ENCODE peak calls at places on chromosomes 13 and 19, in nine cellular contexts. K is lower lobe of right lung, Q is epithelial cell of esophagus, I is Caco-2, C is thoracic aorta, D is AG10803, T is fibroblast of lung, O is body of pancreas, A is lung. J is an unnamed sample.

GRCh38 chr13:112545866-112546265 is 42.1 kb downstream of the TUBGCP3 start:
- DNase-seq in K (no peak), Q (peak), I (no peak), C (no peak), D (peak), T (peak), O (no peak), A (no peak), J (peak)

GRCh38 chr19:39915101-39915847 is 19.2 kb downstream of the FCGBP start:
- DNase-seq in K (no peak), Q (no peak), I (no peak), C (no peak), D (no peak), T (no peak), O (no peak), A (peak), J (no peak)

GRCh38 chr19:41192574-41193419 is at the start of gene CYP2S1:
- DNase-seq in K (peak), Q (peak), I (peak), C (no peak), D (no peak), T (peak), O (peak), A (no peak), J (no peak)

GRCh38 chr19:37855098-37855497 is 51.3 kb downstream of the WDR87 start:
- DNase-seq in K (peak), Q (peak), I (no peak), C (no peak), D (peak), T (peak), O (peak), A (no peak), J (peak)

GRCh38 chr13:109941951-109942350 is 155.6 kb upstream of the IRS2 start:
- DNase-seq in K (no peak), Q (peak), I (no peak), C (no peak), D (peak), T (peak), O (no peak), A (no peak), J (peak)

GRCh38 chr19:41746593-41747227 is 8.6 kb upstream of the CEACAM6 start:
- DNase-seq in K (peak), Q (peak), I (peak), C (no peak), D (peak), T (peak), O (peak), A (peak), J (peak)

GRCh38 chr13:43573361-43573740 is 213.4 kb downstream of the ENOX1 start:
- DNase-seq in K (no peak), Q (peak), I (peak), C (no peak), D (peak), T (no peak), O (no peak), A (no peak), J (no peak)

GRCh38 chr13:109945206-109945960 is 159.0 kb upstream of the IRS2 start:
- DNase-seq in K (no peak), Q (peak), I (no peak), C (no peak), D (peak), T (peak), O (no peak), A (no peak), J (peak)

GRCh38 chr13:59398127-59398526 is 765.6 kb downstream of the DIAPH3 start:
- DNase-seq in K (no peak), Q (no peak), I (no peak), C (no peak), D (no peak), T (no peak), O (no peak), A (no peak), J (peak)

GRCh38 chr19:50414850-50415660 is 3.7 kb upstream of the SPIB start:
- DNase-seq in K (peak), Q (peak), I (peak), C (no peak), D (peak), T (peak), O (peak), A (peak), J (peak)

GRCh38 chr19:39211731-39212376 is 7.8 kb upstream of the SYCN start:
- DNase-seq in K (no peak), Q (no peak), I (no peak), C (no peak), D (no peak), T (no peak), O (no peak), A (no peak), J (no peak)

GRCh38 chr19:18156841-18157464 is 4.0 kb downstream of the PIK3R2 start:
- DNase-seq in K (peak), Q (peak), I (no peak), C (no peak), D (peak), T (peak), O (peak), A (peak), J (peak)

GRCh38 chr13:40963927-40964326 is 55.2 kb downstream of the ELF1 start:
- DNase-seq in K (no peak), Q (peak), I (peak), C (no peak), D (peak), T (peak), O (no peak), A (no peak), J (peak)

GRCh38 chr13:32955881-32956594 is 60.2 kb upstream of the KL start:
- DNase-seq in K (no peak), Q (no peak), I (no peak), C (no peak), D (no peak), T (no peak), O (no peak), A (no peak), J (peak)

GRCh38 chr19:5537870-5538269 is 29.9 kb downstream of the TINCR start:
- DNase-seq in K (no peak), Q (no peak), I (no peak), C (no peak), D (no peak), T (no peak), O (no peak), A (no peak), J (no peak)

GRCh38 chr19:29040951-29041350 is 172.0 kb downstream of the UQCRFS1 start:
- DNase-seq in K (no peak), Q (no peak), I (no peak), C (no peak), D (no peak), T (no peak), O (no peak), A (no peak), J (no peak)

GRCh38 chr19:29798783-29799182 is 13.0 kb upstream of the CCNE1 start:
- DNase-seq in K (no peak), Q (peak), I (no peak), C (no peak), D (peak), T (peak), O (no peak), A (no peak), J (peak)

GRCh38 chr19:55305491-55305890 is 19.6 kb downstream of the TMEM150B start:
- DNase-seq in K (no peak), Q (peak), I (peak), C (no peak), D (peak), T (peak), O (peak), A (no peak), J (no peak)

GRCh38 chr19:29431332-29431731 is 94.5 kb upstream of the VSTM2B start:
- DNase-seq in K (no peak), Q (no peak), I (no peak), C (no peak), D (no peak), T (no peak), O (no peak), A (no peak), J (no peak)

GRCh38 chr13:109101550-109102144 is 472.2 kb downstream of the MYO16 start:
- DNase-seq in K (no peak), Q (peak), I (no peak), C (no peak), D (no peak), T (no peak), O (no peak), A (no peak), J (peak)

GRCh38 chr13:113665582-113666323 is 1.3 kb upstream of the GRK1 start:
- DNase-seq in K (peak), Q (no peak), I (no peak), C (no peak), D (no peak), T (no peak), O (peak), A (no peak), J (no peak)

GRCh38 chr13:77492982-77493381 is 42.5 kb upstream of the SCEL start:
- DNase-seq in K (no peak), Q (peak), I (peak), C (no peak), D (no peak), T (peak), O (no peak), A (no peak), J (peak)

GRCh38 chr19:47848871-47849473 is 10.1 kb upstream of the TPRX2 start:
- DNase-seq in K (peak), Q (no peak), I (no peak), C (no peak), D (peak), T (peak), O (no peak), A (no peak), J (peak)

GRCh38 chr19:29603308-29603707 is 2.8 kb upstream of the POP4 start:
- DNase-seq in K (no peak), Q (no peak), I (no peak), C (no peak), D (no peak), T (no peak), O (no peak), A (no peak), J (no peak)

GRCh38 chr13:73782781-73783180 is 351.4 kb downstream of the KLF12 start:
- DNase-seq in K (no peak), Q (no peak), I (no peak), C (no peak), D (no peak), T (peak), O (no peak), A (no peak), J (no peak)

GRCh38 chr13:65540064-65540635 is 1690.0 kb downstream of the PCDH9 start:
- DNase-seq in K (no peak), Q (peak), I (no peak), C (no peak), D (peak), T (no peak), O (no peak), A (no peak), J (peak)

GRCh38 chr19:2422951-2423880 is 4.2 kb downstream of the TIMM13 start:
- DNase-seq in K (no peak), Q (no peak), I (no peak), C (no peak), D (no peak), T (peak), O (peak), A (no peak), J (no peak)

GRCh38 chr13:48275507-48275906 is 28.0 kb upstream of the RB1 start:
- DNase-seq in K (no peak), Q (no peak), I (no peak), C (no peak), D (peak), T (no peak), O (no peak), A (no peak), J (peak)

GRCh38 chr13:112690242-112690943 is 555 bp downstream of the ATP11A start:
- DNase-seq in K (peak), Q (peak), I (peak), C (no peak), D (peak), T (peak), O (peak), A (no peak), J (no peak)

GRCh38 chr19:54477650-54478049 is 4.6 kb upstream of the CDC42EP5 start:
- DNase-seq in K (no peak), Q (no peak), I (no peak), C (no peak), D (no peak), T (no peak), O (no peak), A (no peak), J (no peak)

GRCh38 chr19:11458236-11458900 is 22.5 kb downstream of the ELAVL3 start:
- DNase-seq in K (no peak), Q (no peak), I (no peak), C (no peak), D (no peak), T (no peak), O (no peak), A (no peak), J (no peak)

GRCh38 chr19:39492225-39492624 is 6.5 kb upstream of the DLL3 start:
- DNase-seq in K (no peak), Q (no peak), I (no peak), C (no peak), D (no peak), T (no peak), O (no peak), A (no peak), J (no peak)

GRCh38 chr19:12278713-12279112 is 16.0 kb downstream of the ZNF44 start:
- DNase-seq in K (no peak), Q (no peak), I (no peak), C (no peak), D (no peak), T (no peak), O (no peak), A (no peak), J (no peak)

GRCh38 chr13:43357435-43358065 is 334.2 kb downstream of the DNAJC15 start:
- DNase-seq in K (no peak), Q (no peak), I (no peak), C (no peak), D (no peak), T (no peak), O (no peak), A (no peak), J (no peak)

DNA sequence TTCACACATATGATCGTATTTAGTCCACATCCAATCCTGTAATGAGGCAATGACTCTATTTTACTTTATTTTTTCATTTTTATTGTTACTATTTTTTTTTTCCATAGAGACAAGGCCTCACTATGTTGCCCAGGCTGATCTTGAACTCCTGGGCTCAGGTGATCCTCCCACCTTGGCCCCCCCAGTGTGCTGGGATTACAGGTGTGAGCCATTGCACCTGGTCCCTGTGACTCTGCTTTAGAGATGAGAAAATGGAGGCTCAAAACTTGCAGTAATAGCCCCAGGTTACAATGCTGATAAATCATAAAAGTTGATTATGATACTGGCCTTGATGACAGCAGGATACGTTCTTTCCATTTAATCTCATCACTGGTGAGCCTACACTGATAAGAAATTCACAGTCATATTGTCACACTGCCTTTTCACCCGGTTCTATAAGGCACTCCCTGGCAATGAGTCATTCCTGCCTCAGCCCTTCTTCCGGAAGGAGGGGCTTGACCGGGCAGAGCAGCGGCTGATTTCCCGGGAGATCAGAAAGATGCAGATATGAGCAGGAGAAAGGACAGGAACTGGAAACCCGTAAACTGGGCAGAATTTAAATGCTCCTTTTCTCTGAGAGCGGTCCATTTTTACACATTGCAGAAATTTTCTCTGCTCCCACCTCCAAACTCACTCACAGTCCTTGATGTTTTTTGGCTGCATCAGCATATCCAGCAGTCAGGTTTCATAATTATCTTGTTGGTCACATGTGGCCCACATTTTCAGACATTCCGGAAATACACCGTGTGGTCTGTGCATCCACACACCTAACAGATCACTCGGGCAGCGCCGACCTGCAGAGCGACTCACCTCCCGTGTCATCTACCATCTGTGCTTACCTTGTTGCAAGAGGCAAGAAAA is 616.4 kb downstream of the EFNB2 start:
- DNase-seq in K (no peak), Q (peak), I (peak), C (no peak), D (peak), T (peak), O (peak), A (no peak), J (peak)
- H3K4me3 ChIP-seq in K (no peak), Q (no peak), I (peak), C (no peak), D (no peak), T (no peak), O (no peak), A (no peak), J (no peak)

GRCh38 chr13:61880576-61881283 is 465.1 kb upstream of the PCDH20 start:
- DNase-seq in K (no peak), Q (peak), I (peak), C (no peak), D (no peak), T (peak), O (no peak), A (no peak), J (peak)
- TF ChIP-seq CTCF in K (peak), Q (peak), I (peak), C (no peak), D (peak), T (no peak), O (no peak), A (no peak), J (peak)

DNA sequence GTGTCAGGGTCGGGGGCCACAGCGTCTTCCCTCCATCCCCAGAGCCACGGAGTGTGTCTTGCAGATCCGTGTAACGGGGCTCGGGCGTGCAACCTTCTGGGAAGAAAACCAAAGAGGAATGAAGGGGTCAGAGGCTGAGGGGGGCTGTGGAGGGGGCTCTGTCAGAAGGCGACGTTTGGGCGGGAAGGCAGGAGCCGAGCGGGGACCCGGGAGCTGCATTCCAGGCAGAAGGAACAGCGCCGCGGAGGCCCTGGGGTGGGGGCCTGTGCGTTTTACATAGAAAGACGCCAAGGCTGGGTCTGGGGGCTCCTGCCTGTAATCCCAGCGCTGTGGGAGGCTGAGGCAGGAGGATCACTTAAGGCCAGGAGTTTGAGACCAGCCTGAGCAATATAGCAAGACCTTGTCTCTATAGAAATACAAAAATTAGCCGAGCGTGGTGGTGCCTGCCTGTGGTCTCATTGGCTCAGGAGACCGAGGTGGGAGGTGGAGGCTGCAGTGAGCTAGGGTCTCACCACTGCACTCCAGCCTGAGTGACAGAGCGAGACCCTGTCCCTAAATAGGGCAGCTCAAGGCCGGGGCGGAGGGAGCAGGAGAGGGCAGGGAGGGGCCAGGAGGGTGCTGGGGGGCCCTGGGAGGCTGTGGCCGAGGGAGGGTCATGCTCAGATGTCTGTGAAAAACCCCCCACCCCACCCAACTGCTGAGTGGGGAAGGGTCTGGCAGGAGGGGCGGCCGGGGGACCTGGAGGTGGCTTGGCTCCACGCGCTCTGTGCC is 27.9 kb downstream of the ARID3A start:
- DNase-seq in K (no peak), Q (no peak), I (no peak), C (no peak), D (no peak), T (no peak), O (no peak), A (no peak), J (no peak)
- H3K4me3 ChIP-seq in K (peak), Q (no peak), I (peak), C (no peak), D (no peak), T (no peak), O (no peak), A (no peak), J (no peak)

DNA sequence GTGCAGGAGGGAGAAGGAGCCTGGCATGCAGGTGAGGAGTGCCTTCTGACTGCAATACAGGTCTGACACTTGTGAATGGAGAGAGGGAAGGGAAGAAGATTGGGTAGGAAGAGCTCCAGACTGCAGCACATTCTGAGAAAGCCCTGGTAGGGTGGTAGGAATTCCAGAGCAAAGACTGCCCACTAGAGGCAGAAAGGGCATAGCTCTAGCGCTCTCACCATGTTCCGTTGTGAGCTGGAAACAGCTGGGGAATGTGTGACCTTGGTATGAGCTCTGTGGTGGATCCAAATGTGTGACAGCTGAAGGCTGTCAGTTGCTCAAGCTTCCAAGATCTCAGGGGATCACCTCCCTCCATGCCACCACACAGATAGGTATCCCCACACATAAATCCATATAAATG is 2.9 kb upstream of the MTUS2 start:
- DNase-seq in K (no peak), Q (no peak), I (no peak), C (no peak), D (no peak), T (no peak), O (no peak), A (no peak), J (no peak)
- TF ChIP-seq CTCF in K (no peak), Q (no peak), I (no peak), C (no peak), D (no peak), T (no peak), O (no peak), A (no peak), J (peak)

J was measured in fibroblast of mammary gland.